ENCODE peak calls at places on chromosomes 11 and 22, in five cellular contexts. S is chondrocyte, K is heart left ventricle, L is thoracic aorta, V is GM20000. M is an unnamed sample.

GRCh38 chr22:46592390-46592872 is 27.8 kb upstream of the GRAMD4 start:
- DNase-seq in L (no peak), K (peak), V (peak), S (no peak), M (no peak)

GRCh38 chr11:120738516-120739046 is 227.0 kb downstream of the GRIK4 start:
- DNase-seq in L (no peak), V (no peak), S (no peak), K (no peak), M (no peak)

GRCh38 chr11:35236667-35237003 is 97.7 kb downstream of the CD44 start:
- DNase-seq in S (no peak), L (no peak), V (no peak), K (no peak), M (no peak)

GRCh38 chr11:46350695-46351094 is 3.4 kb downstream of the DGKZ start:
- DNase-seq in L (no peak), S (no peak), V (no peak), K (peak), M (no peak)

GRCh38 chr11:119918356-119918755 is 189.4 kb upstream of the NECTIN1 start:
- DNase-seq in L (no peak), K (no peak), V (no peak), S (no peak), M (no peak)

GRCh38 chr11:10688401-10688800 is 5.2 kb downstream of the IRAG1 start:
- DNase-seq in V (no peak), L (no peak), S (no peak), K (no peak), M (no peak)

GRCh38 chr22:41446057-41446501 is 522 bp downstream of the TOB2 start:
- DNase-seq in L (no peak), V (no peak), K (peak), S (peak), M (no peak)

GRCh38 chr11:15875934-15876333 is 480.4 kb downstream of the SOX6 start:
- DNase-seq in L (no peak), V (no peak), S (no peak), K (no peak), M (no peak)

GRCh38 chr22:19810381-19811141 is 44.1 kb downstream of the GNB1L start:
- DNase-seq in S (no peak), K (no peak), L (no peak), V (no peak), M (no peak)

GRCh38 chr11:93389737-93390136 is 59.2 kb downstream of the DEUP1 start:
- DNase-seq in L (no peak), S (no peak), K (no peak), V (no peak), M (no peak)

GRCh38 chr11:30295178-30295885 is 27.6 kb upstream of the ARL14EP start:
- DNase-seq in K (no peak), L (no peak), S (no peak), V (no peak), M (no peak)

GRCh38 chr22:39462443-39463147 is 5.8 kb downstream of the MGAT3 start:
- DNase-seq in V (peak), S (no peak), L (no peak), K (peak), M (no peak)

GRCh38 chr11:10922944-10923343 is 65.1 kb upstream of the ZBED5 start:
- DNase-seq in K (no peak), V (no peak), L (no peak), S (no peak), M (no peak)

GRCh38 chr22:36301384-36301828 is 48.5 kb downstream of the APOL1 start:
- DNase-seq in K (peak), S (no peak), L (no peak), V (peak), M (peak)

GRCh38 chr11:9758676-9759518 is 95.0 kb downstream of the SWAP70 start:
- DNase-seq in K (peak), S (peak), V (peak), L (peak), M (no peak)

GRCh38 chr11:114846040-114846791 is 167.9 kb downstream of the NXPE2 start:
- DNase-seq in S (no peak), L (no peak), K (peak), V (no peak), M (no peak)

GRCh38 chr11:4464216-4465159 is 15.4 kb downstream of the OR52K2 start:
- DNase-seq in L (no peak), V (no peak), S (no peak), K (no peak), M (no peak)

GRCh38 chr11:64340671-64341335 is 799 bp downstream of the CCDC88B start:
- DNase-seq in S (no peak), L (no peak), V (peak), K (peak), M (no peak)

GRCh38 chr11:92180664-92181251 is 43.9 kb upstream of the FAT3 start:
- DNase-seq in S (no peak), K (no peak), L (no peak), V (no peak), M (no peak)
- TF ChIP-seq CTCF in S (no peak), K (no peak), L (no peak), V (no peak), M (no peak)

GRCh38 chr11:2693851-2694261 is 5.9 kb downstream of the KCNQ1OT1 start:
- DNase-seq in L (no peak), V (no peak), K (no peak), S (peak), M (no peak)
- TF ChIP-seq CTCF in L (no peak), V (peak), K (no peak), S (peak), M (no peak)

DNA sequence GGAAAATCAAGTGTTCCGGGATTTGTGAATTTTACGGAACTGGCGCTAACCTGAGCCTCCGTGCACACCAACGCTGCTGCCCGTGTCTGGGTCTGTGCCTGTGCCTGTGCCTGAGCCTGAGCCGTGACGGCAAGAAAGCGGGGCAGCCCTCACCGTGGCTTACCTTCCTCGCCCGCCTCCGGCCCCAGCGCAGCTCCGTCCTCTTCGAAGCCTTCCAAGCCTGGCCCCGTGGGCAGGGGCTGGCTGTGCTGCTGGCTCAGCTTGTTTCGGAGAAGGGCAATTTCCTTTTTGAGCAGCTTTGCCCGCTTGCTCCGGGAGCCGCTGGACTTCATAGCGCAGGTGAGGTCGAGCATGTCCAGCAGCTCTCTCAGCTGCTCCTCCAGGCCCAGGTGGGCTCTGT is 33.8 kb downstream of the BRD1 start:
- DNase-seq in K (peak), S (no peak), L (no peak), V (no peak), M (no peak)
- TF ChIP-seq CTCF in K (no peak), S (no peak), L (no peak), V (no peak), M (no peak)

GRCh38 chr11:130449996-130450419 is 1.6 kb downstream of the ADAMTS15 start:
- DNase-seq in L (peak), K (peak), S (no peak), V (no peak), M (peak)

GRCh38 chr11:130448416-130449068 is at the start of gene ADAMTS15:
- DNase-seq in S (no peak), V (peak), K (peak), L (no peak), M (no peak)

GRCh38 chr11:130451261-130452019 is 3.0 kb downstream of the ADAMTS15 start:
- DNase-seq in K (peak), V (no peak), L (no peak), S (no peak), M (no peak)

GRCh38 chr11:130448039-130448415 is 418 bp upstream of the ADAMTS15 start:
- DNase-seq in K (no peak), S (no peak), V (no peak), L (no peak), M (no peak)

DNA sequence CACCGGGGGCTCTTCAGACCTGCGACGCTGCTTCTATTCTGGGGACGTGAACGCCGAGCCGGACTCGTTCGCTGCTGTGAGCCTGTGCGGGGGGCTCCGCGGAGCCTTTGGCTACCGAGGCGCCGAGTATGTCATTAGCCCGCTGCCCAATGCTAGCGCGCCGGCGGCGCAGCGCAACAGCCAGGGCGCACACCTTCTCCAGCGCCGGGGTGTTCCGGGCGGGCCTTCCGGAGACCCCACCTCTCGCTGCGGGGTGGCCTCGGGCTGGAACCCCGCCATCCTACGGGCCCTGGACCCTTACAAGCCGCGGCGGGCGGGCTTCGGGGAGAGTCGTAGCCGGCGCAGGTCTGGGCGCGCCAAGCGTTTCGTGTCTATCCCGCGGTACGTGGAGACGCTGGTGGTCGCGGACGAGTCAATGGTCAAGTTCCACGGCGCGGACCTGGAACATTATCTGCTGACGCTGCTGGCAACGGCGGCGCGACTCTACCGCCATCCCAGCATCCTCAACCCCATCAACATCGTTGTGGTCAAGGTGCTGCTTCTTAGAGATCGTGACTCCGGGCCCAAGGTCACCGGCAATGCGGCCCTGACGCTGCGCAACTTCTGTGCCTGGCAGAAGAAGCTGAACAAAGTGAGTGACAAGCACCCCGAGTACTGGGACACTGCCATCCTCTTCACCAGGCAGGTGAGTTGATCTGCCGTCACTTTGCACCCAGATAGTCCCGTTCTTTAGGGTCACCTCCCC is 973 bp downstream of the ADAMTS15 start:
- DNase-seq in K (peak), L (no peak), V (no peak), S (no peak), M (no peak)
- TF ChIP-seq CTCF in K (no peak), L (no peak), V (no peak), S (no peak), M (no peak)

GRCh38 chr11:95584589-95584988 is 205.0 kb downstream of the FAM76B start:
- DNase-seq in S (no peak), K (no peak), V (peak), L (no peak), M (no peak)
- TF ChIP-seq CTCF in S (peak), K (no peak), V (no peak), L (no peak), M (no peak)

DNA sequence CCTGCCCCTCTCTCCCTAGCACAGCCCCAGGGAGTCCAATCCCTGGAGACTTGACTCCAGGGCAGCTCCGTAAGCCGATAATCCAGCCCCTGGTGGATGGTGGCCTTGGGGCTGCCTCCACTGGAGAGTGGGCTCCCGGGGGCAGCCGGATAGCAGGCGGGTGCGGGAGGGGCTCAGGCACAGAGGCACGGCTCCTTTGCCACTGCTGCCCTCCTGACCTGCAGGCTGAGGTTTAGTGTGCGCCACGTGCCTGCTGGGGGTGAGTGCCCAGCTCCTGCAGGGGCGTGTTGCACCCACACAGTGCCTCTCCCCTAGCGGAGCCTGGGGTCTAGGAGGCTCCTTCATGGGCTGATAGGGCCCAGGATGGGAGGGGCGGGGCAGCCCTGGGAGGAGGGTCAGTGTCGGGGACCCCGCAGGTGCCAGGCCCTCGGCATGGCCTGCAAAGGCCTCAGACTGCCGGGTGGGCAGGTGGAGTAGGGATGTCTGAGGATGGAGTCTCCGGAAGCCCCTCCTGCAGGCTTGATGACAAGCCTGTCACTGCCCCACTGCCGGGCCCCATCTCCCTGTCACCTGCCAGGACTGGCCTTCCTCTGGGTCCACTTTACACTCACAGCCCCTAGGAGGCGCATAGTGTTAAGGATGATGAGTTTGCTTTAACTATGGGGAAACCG is 5.6 kb downstream of the DUSP8 start:
- DNase-seq in S (peak), L (no peak), K (no peak), V (no peak), M (no peak)
- TF ChIP-seq CTCF in S (peak), L (no peak), K (no peak), V (no peak), M (no peak)

DNA sequence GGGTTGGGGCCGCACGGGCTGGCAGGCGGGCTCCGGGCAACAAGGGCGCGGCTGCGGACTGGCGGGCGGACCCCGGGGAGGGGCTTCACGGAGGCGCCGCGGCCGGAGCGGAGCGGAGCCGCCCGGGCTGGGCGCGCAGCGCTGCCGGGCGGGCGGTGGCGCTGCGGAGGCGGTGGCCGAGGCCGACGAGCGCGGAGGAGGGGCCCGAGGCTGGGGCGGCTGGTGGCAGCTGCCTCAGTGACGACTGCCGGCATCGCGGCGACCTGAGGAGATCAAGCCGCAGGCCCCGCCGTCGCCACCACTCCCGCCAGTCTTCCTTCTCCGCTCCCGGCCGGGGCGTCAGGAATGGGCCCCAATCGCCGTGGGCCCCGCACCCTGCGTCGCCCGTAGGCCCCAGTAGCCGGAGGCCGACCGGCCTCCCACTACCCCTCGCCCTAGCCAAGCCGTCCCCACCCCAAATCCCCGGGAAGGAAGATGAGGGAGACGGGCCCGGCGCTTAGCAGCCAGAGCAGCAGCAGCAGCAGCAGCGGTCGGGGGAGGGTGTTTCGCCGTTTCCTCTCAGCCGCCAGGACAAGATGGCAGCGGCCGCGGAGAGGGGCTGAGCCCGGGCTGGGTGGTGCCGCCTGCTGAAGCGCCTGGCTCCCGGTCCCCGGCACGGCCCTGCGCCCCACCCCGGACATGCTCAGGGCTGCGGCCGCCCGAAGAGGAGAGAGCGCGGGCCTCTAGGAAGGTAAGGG is at the start of gene HIPK3:
- DNase-seq in L (peak), V (peak), K (peak), S (peak), M (peak)
- TF ChIP-seq CTCF in L (no peak), V (peak), K (peak), S (peak), M (no peak)

DNA sequence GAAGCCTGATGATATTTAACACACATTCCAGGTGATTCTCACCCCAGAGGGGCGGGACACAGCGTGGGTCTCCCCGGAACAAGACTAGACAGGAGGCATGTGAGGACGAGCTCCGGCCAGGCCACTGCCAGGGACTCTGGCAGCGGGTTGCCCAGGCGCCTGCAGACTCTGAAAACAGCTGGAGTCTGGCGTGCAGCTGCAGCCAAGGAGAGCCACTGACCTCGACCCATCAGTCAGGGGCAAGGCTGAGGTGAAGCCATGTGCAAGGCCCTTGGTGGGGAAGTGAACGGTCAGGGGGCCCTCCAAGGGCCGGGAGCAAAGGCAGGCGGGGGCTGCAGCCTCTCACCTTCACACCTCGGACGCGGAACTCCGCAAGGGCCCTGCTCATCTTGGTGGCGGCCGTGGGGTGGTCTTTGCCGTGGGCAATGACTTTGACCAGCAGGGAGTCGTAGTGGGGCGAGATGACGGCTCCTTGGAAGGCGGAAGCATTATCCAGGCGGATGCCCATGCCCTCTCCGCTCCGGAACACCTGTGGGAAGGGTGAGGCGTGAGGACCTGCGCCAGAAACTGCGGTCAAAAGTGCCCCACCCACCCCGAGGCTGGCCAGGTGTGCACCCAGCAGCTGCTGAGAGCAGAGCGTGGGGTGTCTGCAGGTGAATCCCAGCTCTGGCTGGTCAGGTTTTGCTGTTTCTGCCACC is 6.7 kb downstream of the LRFN4 start:
- DNase-seq in K (no peak), V (no peak), L (no peak), S (no peak), M (no peak)
- TF ChIP-seq CTCF in K (no peak), V (no peak), L (no peak), S (no peak), M (no peak)

GRCh38 chr11:7485136-7485853 is at the start of gene OLFML1:
- DNase-seq in L (no peak), K (peak), V (no peak), S (no peak), M (no peak)

GRCh38 chr11:7486731-7487130 is 1.4 kb downstream of the OLFML1 start:
- DNase-seq in L (no peak), S (no peak), V (no peak), K (peak), M (no peak)

GRCh38 chr11:7487360-7487759 is 2.1 kb downstream of the OLFML1 start:
- DNase-seq in V (no peak), L (no peak), S (no peak), K (no peak), M (no peak)

GRCh38 chr11:7485854-7486425 is 634 bp downstream of the OLFML1 start:
- DNase-seq in V (no peak), K (no peak), S (no peak), L (no peak), M (no peak)

GRCh38 chr11:7484645-7485044 is 661 bp upstream of the OLFML1 start:
- DNase-seq in K (no peak), S (no peak), V (no peak), L (no peak), M (no peak)
- TF ChIP-seq CTCF in K (no peak), S (no peak), V (no peak), L (no peak), M (no peak)

GRCh38 chr11:33323421-33323820 is 66.2 kb downstream of the HIPK3 start:
- DNase-seq in S (no peak), K (no peak), V (no peak), L (no peak), M (no peak)

GRCh38 chr11:33321483-33321882 is 64.3 kb downstream of the HIPK3 start:
- DNase-seq in K (no peak), L (no peak), S (no peak), V (no peak), M (no peak)

GRCh38 chr11:33324211-33324985 is 67.2 kb downstream of the HIPK3 start:
- DNase-seq in L (no peak), K (no peak), S (no peak), V (no peak), M (no peak)

GRCh38 chr11:33329705-33330329 is 72.6 kb downstream of the HIPK3 start:
- DNase-seq in S (no peak), K (peak), L (no peak), V (peak), M (no peak)

GRCh38 chr11:33325456-33325855 is 68.3 kb downstream of the HIPK3 start:
- DNase-seq in V (no peak), K (no peak), L (no peak), S (no peak), M (no peak)
- TF ChIP-seq CTCF in V (no peak), K (no peak), L (no peak), S (no peak), M (no peak)

M was measured in omental fat pad.